ENCODE peak calls at places on chromosomes 16 and 17, in eight cellular contexts. Y, A, H, G, K, X, B and U are unnamed samples. For H3K4me1, the result is how much of the 10 kb centered on the place peaks cover.

GRCh38 chr17:80765241-80766022 is 220.8 kb downstream of the RPTOR start:
- DNase-seq in Y (no peak), A (peak), H (no peak), G (no peak), K (no peak), X (no peak), B (no peak), U (no peak)

GRCh38 chr16:82067042-82067809 is 32.2 kb downstream of the HSD17B2 start:
- DNase-seq in Y (no peak), A (no peak), H (no peak), G (no peak), K (no peak), X (no peak), B (no peak), U (no peak)

GRCh38 chr16:66741131-66741900 is 10.1 kb downstream of the DYNC1LI2 start:
- DNase-seq in Y (no peak), A (peak), H (peak), G (peak), K (peak), X (peak), B (peak), U (no peak)

GRCh38 chr17:37770631-37771518 is 26.0 kb upstream of the HNF1B start:
- DNase-seq in Y (no peak), A (peak), H (peak), G (peak), K (peak), X (peak), B (peak), U (peak)

GRCh38 chr16:893360-893759 is 77.4 kb downstream of the LMF1 start:
- DNase-seq in Y (no peak), A (no peak), H (no peak), G (no peak), K (no peak), X (no peak), B (no peak), U (peak)

GRCh38 chr17:10114931-10115535 is 83.4 kb downstream of the GAS7 start:
- DNase-seq in Y (peak), A (peak), H (peak), G (peak), K (no peak), X (peak), B (peak), U (no peak)

GRCh38 chr17:80424261-80424660 is 9.3 kb downstream of the ENDOV start:
- DNase-seq in Y (no peak), A (no peak), H (no peak), G (no peak), K (no peak), X (no peak), B (no peak), U (no peak)

GRCh38 chr16:89491238-89491869 is 993 bp upstream of the ANKRD11 start:
- DNase-seq in Y (no peak), A (no peak), H (no peak), G (no peak), K (no peak), X (no peak), B (no peak), U (no peak)

GRCh38 chr17:48294989-48295892 is 134.8 kb downstream of the SKAP1 start:
- DNase-seq in Y (peak), A (no peak), H (no peak), G (no peak), K (no peak), X (no peak), B (no peak), U (no peak)

GRCh38 chr17:52201764-52202571 is 43.5 kb upstream of the CA10 start:
- DNase-seq in Y (no peak), A (peak), H (no peak), G (no peak), K (no peak), X (no peak), B (no peak), U (no peak)

GRCh38 chr17:36485027-36485426 is 1.5 kb upstream of the ZNHIT3 start:
- DNase-seq in Y (no peak), A (no peak), H (no peak), G (no peak), K (no peak), X (no peak), B (no peak), U (no peak)

GRCh38 chr17:27754549-27754948 is 45.8 kb downstream of the NOS2 start:
- DNase-seq in Y (no peak), A (no peak), H (no peak), G (no peak), K (no peak), X (no peak), B (no peak), U (no peak)

GRCh38 chr17:82723169-82723807 is 6.8 kb downstream of the FN3KRP start:
- DNase-seq in Y (no peak), A (no peak), H (no peak), G (no peak), K (no peak), X (no peak), B (no peak), U (no peak)

GRCh38 chr17:10845388-10845751 is 7.5 kb upstream of the PIRT start:
- DNase-seq in Y (no peak), A (no peak), H (no peak), G (no peak), K (no peak), X (no peak), B (no peak), U (no peak)

GRCh38 chr16:15735610-15736009 is 85.6 kb downstream of the NDE1 start:
- DNase-seq in Y (no peak), A (no peak), H (no peak), G (no peak), K (no peak), X (no peak), B (no peak), U (no peak)

GRCh38 chr17:9644910-9645751 is at the start of gene USP43:
- DNase-seq in Y (peak), A (no peak), H (peak), G (peak), K (peak), X (no peak), B (no peak), U (peak)

GRCh38 chr17:41539071-41539492 is 11.0 kb upstream of the KRT19 start:
- DNase-seq in Y (no peak), A (no peak), H (no peak), G (no peak), K (no peak), X (no peak), B (no peak), U (no peak)

GRCh38 chr17:34220045-34220775 is 34.9 kb upstream of the CCL2 start:
- DNase-seq in Y (no peak), A (no peak), H (no peak), G (no peak), K (no peak), X (no peak), B (no peak), U (no peak)

GRCh38 chr16:48734220-48734619 is 124.2 kb upstream of the N4BP1 start:
- DNase-seq in Y (no peak), A (no peak), H (no peak), G (no peak), K (no peak), X (no peak), B (no peak), U (no peak)

GRCh38 chr16:82031116-82032084 is 3.7 kb upstream of the HSD17B2 start:
- DNase-seq in Y (no peak), A (no peak), H (no peak), G (no peak), K (no peak), X (no peak), B (peak), U (peak)

GRCh38 chr16:50721549-50722409 is 20.1 kb upstream of the CYLD start:
- DNase-seq in Y (no peak), A (no peak), H (no peak), G (no peak), K (no peak), X (no peak), B (no peak), U (no peak)

GRCh38 chr16:89155184-89155679 is 16.3 kb upstream of the CDH15 start:
- DNase-seq in Y (no peak), A (peak), H (peak), G (peak), K (no peak), X (peak), B (peak), U (no peak)

DNA sequence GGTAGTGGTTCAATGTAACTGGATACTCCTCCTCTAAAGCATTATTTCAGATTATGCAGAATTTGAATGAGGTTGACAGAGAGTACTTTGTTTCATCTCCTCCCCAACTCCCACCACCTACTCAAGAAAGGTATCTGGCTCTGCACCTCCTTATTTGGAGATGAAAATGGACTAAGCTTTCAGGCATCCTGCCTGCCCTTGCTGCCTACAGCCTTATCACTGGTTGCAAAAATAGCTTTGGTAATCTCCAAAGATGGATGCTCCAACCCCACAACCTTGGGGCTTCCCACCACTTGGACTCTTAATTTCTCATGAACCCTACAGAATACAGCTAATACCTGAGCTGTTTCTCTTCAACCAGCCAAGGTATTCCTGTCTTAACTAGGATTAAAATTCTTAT is 45.3 kb upstream of the CORO6 start:
- DNase-seq in Y (no peak), A (no peak), H (no peak), G (no peak), K (no peak), X (no peak), B (no peak), U (no peak)
- H3K4me1 ChIP-seq in Y (under half), A (under half), H (under half), G (under half), K (under half), X (under half), B (under half), U (under half)

DNA sequence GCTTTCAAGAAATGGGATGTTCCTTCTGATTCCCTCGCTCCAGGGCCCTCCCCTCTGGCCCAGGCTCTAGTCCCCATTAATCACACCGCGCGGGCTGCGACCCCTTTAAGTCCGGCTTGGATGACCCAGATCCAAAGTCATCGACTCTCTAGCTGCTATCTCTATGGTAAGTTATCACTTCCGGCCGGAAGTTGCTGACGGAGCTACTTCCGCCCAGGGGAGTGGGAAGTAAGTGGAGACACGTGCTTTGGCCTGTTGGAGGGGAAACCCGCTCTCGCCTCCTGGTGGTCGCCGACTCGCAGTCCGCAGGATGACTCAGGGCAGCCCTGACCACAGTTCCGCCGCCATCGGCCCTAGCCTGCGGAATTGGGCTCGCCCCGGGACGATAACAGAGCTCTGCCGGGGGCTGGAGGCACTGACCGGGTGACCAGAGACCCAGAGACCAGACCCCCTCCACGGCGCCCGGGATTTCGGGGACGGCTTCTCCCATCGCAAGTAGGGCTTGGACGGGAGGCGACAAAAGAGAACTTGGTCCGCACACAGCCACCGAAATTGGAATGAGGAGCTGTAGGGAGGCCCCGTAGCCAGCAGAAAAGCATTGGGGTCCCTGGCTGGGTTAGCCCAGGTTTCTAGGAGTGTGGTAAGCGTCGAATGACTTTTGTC is 52.2 kb upstream of the SEC14L1 start:
- DNase-seq in Y (peak), A (peak), H (peak), G (peak), K (peak), X (peak), B (peak), U (peak)
- H3K4me1 ChIP-seq in Y (under half), A (under half), H (under half), G (under half), K (under half), X (half or more), B (under half), U (under half)

DNA sequence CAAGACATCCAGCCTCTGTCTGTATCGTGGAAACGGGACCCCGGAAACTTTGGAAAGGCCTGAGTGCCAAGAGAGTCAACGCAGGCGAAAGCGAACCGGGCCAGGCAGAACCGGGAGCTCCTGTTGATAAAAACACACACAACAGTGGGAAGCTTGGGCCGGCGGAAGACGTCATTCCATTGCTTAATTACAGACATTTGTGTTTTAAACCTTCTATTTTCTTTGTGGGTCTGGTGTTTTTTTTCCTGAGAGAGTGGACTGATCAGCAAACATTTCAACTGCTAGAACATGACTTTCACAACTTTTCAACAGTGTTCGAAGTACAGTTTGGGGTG is 879 bp upstream of the RNF157 start:
- DNase-seq in Y (no peak), A (peak), H (peak), G (peak), K (no peak), X (no peak), B (no peak), U (no peak)
- H3K4me1 ChIP-seq in Y (half or more), A (under half), H (under half), G (under half), K (under half), X (under half), B (under half), U (under half)

DNA sequence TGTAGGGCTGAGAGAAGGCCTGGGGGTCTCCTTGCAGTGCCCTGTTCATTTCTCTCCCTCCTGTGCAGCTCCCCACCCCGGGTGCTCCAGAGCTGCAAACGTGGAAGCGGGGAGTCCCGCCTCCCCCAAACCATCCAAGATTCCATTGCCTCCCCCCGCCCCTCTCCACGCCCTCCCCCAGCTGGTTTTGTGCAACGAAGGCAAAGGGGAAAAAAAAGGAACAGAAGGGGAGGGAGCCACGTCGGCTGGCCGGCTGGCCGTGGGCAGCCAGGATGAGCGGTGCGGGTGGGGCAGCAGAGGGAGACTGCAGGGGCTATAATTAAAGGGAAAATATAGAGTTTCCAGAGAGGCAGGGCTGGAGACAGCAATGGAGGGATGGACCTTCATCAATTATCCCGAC is 1.7 kb upstream of the COL1A1 start:
- DNase-seq in Y (no peak), A (no peak), H (no peak), G (no peak), K (no peak), X (no peak), B (no peak), U (no peak)
- H3K4me1 ChIP-seq in Y (under half), A (under half), H (under half), G (under half), K (under half), X (half or more), B (under half), U (under half)